ENCODE peak calls at places on chromosome 3, in ten cellular contexts. A is T follicular helper cell; U is GM12864; L is stimulated activated CD4-positive, alpha-beta T cell treated with anti-CD3 and anti-CD28 coated beads, Interleukin-1b, Interleukin-23, amount 100 ng/mL, for 48 hours; P is NCI-H226; E is PC-9; W is foreskin fibroblast; N is aorta; V is neural progenitor cell; R is AG08396. C is an unnamed sample.

GRCh38 chr3:126294211-126294801 is 62.9 kb downstream of the KLF15 start:
- DNase-seq in A (no peak), U (no peak), L (no peak), P (no peak), E (no peak), W (no peak), N (no peak), V (no peak), R (peak; percentile 3), C (no peak)

GRCh38 chr3:449711-450110 is 253.1 kb downstream of the CHL1 start:
- DNase-seq in A (no peak), U (no peak), L (no peak), P (no peak), E (no peak), W (no peak), N (no peak), V (no peak), R (no peak), C (no peak)

GRCh38 chr3:169812124-169812843 is 386 bp upstream of the LRRIQ4 start:
- DNase-seq in A (peak; percentile 15), U (no peak), L (peak; percentile 53), P (no peak), E (peak; percentile 57), W (peak; percentile 62), N (peak; percentile 79), V (peak; percentile 82), R (peak; percentile 82), C (peak; percentile 53)

GRCh38 chr3:170848294-170848917 is 21.6 kb downstream of the RPL22L1 start:
- DNase-seq in A (no peak), U (no peak), L (no peak), P (no peak), E (no peak), W (no peak), N (no peak), V (no peak), R (peak; percentile 17), C (no peak)

GRCh38 chr3:123295901-123296250 is 94.1 kb downstream of the SEC22A start:
- DNase-seq in A (no peak), U (no peak), L (no peak), P (no peak), E (no peak), W (no peak), N (no peak), V (no peak), R (no peak), C (no peak)

GRCh38 chr3:34212671-34213070 is 414.2 kb downstream of the PDCD6IP start:
- DNase-seq in A (no peak), U (no peak), L (no peak), P (peak; percentile 15), E (no peak), W (peak; percentile 33), N (peak; percentile 69), V (peak; percentile 53), R (no peak), C (peak; percentile 2)

GRCh38 chr3:190017575-190018288 is 103.0 kb downstream of the P3H2 start:
- DNase-seq in A (no peak), U (no peak), L (no peak), P (peak; percentile 56), E (peak; percentile 65), W (peak; percentile 72), N (no peak), V (peak; percentile 36), R (peak; percentile 38), C (no peak)

GRCh38 chr3:107271787-107272387 is 105.4 kb upstream of the CCDC54 start:
- DNase-seq in A (no peak), U (no peak), L (no peak), P (peak; percentile 18), E (peak; percentile 65), W (peak; percentile 26), N (no peak), V (peak; percentile 36), R (peak; percentile 21), C (no peak)

GRCh38 chr3:86814918-86815655 is 175.9 kb downstream of the VGLL3 start:
- DNase-seq in A (no peak), U (no peak), L (no peak), P (peak; percentile 41), E (no peak), W (no peak), N (no peak), V (peak; percentile 3), R (no peak), C (no peak)

GRCh38 chr3:117409256-117409655 is 699.7 kb downstream of the TUSC7 start:
- DNase-seq in A (no peak), U (no peak), L (no peak), P (no peak), E (no peak), W (no peak), N (no peak), V (no peak), R (no peak), C (no peak)

GRCh38 chr3:22928716-22929115 is 274.4 kb upstream of the UBE2E2 start:
- DNase-seq in A (no peak), U (no peak), L (no peak), P (no peak), E (no peak), W (no peak), N (no peak), V (no peak), R (no peak), C (no peak)

GRCh38 chr3:8571256-8571655 is 69.6 kb downstream of the LMCD1 start:
- DNase-seq in A (no peak), U (no peak), L (no peak), P (no peak), E (no peak), W (no peak), N (no peak), V (no peak), R (no peak), C (no peak)

GRCh38 chr3:140011611-140012277 is 76.8 kb downstream of the CLSTN2 start:
- DNase-seq in A (no peak), U (no peak), L (no peak), P (no peak), E (no peak), W (no peak), N (no peak), V (no peak), R (no peak), C (no peak)

GRCh38 chr3:142904639-142905441 is 16.0 kb upstream of the PCOLCE2 start:
- DNase-seq in A (no peak), U (peak; percentile 15), L (no peak), P (no peak), E (peak; percentile 21), W (no peak), N (no peak), V (peak; percentile 20), R (no peak), C (no peak)

GRCh38 chr3:72318504-72319201 is 529.6 kb downstream of the SHQ1 start:
- DNase-seq in A (no peak), U (no peak), L (no peak), P (no peak), E (no peak), W (no peak), N (no peak), V (no peak), R (no peak), C (no peak)

GRCh38 chr3:31541102-31541501 is 8.4 kb downstream of the STT3B start:
- DNase-seq in A (no peak), U (no peak), L (no peak), P (no peak), E (no peak), W (no peak), N (no peak), V (no peak), R (no peak), C (no peak)

GRCh38 chr3:151477596-151478375 is 16.9 kb upstream of the IGSF10 start:
- DNase-seq in A (no peak), U (no peak), L (no peak), P (no peak), E (peak; percentile 46), W (no peak), N (no peak), V (peak; percentile 10), R (no peak), C (no peak)

C was measured in neuronal stem cell.